ENCODE peak calls at places on chromosomes 4 and X, in nine cellular contexts. One of them, this sample, is unnamed.

GRCh38 chrX:111349098-111349497 is 62.9 kb downstream of the DCX start:
- DNase-seq in HL-60: no peak
- DNase-seq in breast epithelium: no peak
- DNase-seq in NB4: no peak
- DNase-seq in ascending aorta: no peak
- DNase-seq in brain microvascular endothelial cell: no peak
- DNase-seq in body of pancreas: no peak
- DNase-seq in sigmoid colon: no peak
- DNase-seq in heart left ventricle: no peak
- DNase-seq in this sample: no peak

GRCh38 chrX:63809158-63809557 is 24.1 kb upstream of the ARHGEF9 start:
- DNase-seq in HL-60: no peak
- DNase-seq in breast epithelium: no peak
- DNase-seq in NB4: no peak
- DNase-seq in ascending aorta: no peak
- DNase-seq in brain microvascular endothelial cell: no peak
- DNase-seq in body of pancreas: no peak
- DNase-seq in sigmoid colon: no peak
- DNase-seq in heart left ventricle: no peak
- DNase-seq in this sample: no peak

GRCh38 chr4:8032381-8032780 is 92.7 kb upstream of the AFAP1 start:
- DNase-seq in HL-60: no peak
- DNase-seq in breast epithelium: no peak
- DNase-seq in NB4: no peak
- DNase-seq in ascending aorta: no peak
- DNase-seq in brain microvascular endothelial cell: no peak
- DNase-seq in body of pancreas: no peak
- DNase-seq in sigmoid colon: no peak
- DNase-seq in heart left ventricle: no peak
- DNase-seq in this sample: no peak

GRCh38 chrX:134406230-134406794 is 53.7 kb upstream of the HPRT1 start:
- DNase-seq in HL-60: no peak
- DNase-seq in breast epithelium: no peak
- DNase-seq in NB4: peak; percentile 0
- DNase-seq in ascending aorta: no peak
- DNase-seq in brain microvascular endothelial cell: no peak
- DNase-seq in body of pancreas: no peak
- DNase-seq in sigmoid colon: no peak
- DNase-seq in heart left ventricle: no peak
- DNase-seq in this sample: no peak

GRCh38 chr4:7160439-7160838 is 31.9 kb upstream of the SORCS2 start:
- DNase-seq in HL-60: no peak
- DNase-seq in breast epithelium: peak; percentile 39
- DNase-seq in NB4: no peak
- DNase-seq in ascending aorta: no peak
- DNase-seq in brain microvascular endothelial cell: no peak
- DNase-seq in body of pancreas: peak; percentile 31
- DNase-seq in sigmoid colon: peak; percentile 55
- DNase-seq in heart left ventricle: peak; percentile 24
- DNase-seq in this sample: no peak

GRCh38 chr4:55993994-55994657 is 45.4 kb downstream of the CEP135 start:
- DNase-seq in HL-60: no peak
- DNase-seq in breast epithelium: no peak
- DNase-seq in NB4: no peak
- DNase-seq in ascending aorta: no peak
- DNase-seq in brain microvascular endothelial cell: no peak
- DNase-seq in body of pancreas: no peak
- DNase-seq in sigmoid colon: no peak
- DNase-seq in heart left ventricle: no peak
- DNase-seq in this sample: no peak

GRCh38 chr4:153270361-153270760 is 66.1 kb downstream of the TRIM2 start:
- DNase-seq in HL-60: no peak
- DNase-seq in breast epithelium: no peak
- DNase-seq in NB4: no peak
- DNase-seq in ascending aorta: no peak
- DNase-seq in brain microvascular endothelial cell: no peak
- DNase-seq in body of pancreas: no peak
- DNase-seq in sigmoid colon: no peak
- DNase-seq in heart left ventricle: no peak
- DNase-seq in this sample: no peak

GRCh38 chrX:111869639-111870034 is 6.3 kb upstream of the TRPC5OS start:
- DNase-seq in HL-60: peak; percentile 18
- DNase-seq in breast epithelium: no peak
- DNase-seq in NB4: peak; percentile 40
- DNase-seq in ascending aorta: no peak
- DNase-seq in brain microvascular endothelial cell: peak; percentile 27
- DNase-seq in body of pancreas: peak; percentile 22
- DNase-seq in sigmoid colon: no peak
- DNase-seq in heart left ventricle: no peak
- DNase-seq in this sample: no peak

GRCh38 chrX:125444659-125445058 is 125.0 kb downstream of the TEX13C start:
- DNase-seq in HL-60: no peak
- DNase-seq in breast epithelium: no peak
- DNase-seq in NB4: no peak
- DNase-seq in ascending aorta: no peak
- DNase-seq in brain microvascular endothelial cell: peak; percentile 0
- DNase-seq in body of pancreas: no peak
- DNase-seq in sigmoid colon: no peak
- DNase-seq in heart left ventricle: no peak
- DNase-seq in this sample: no peak

GRCh38 chr4:169062861-169063197 is 52.8 kb upstream of the CBR4 start:
- DNase-seq in HL-60: no peak
- DNase-seq in breast epithelium: no peak
- DNase-seq in NB4: no peak
- DNase-seq in ascending aorta: no peak
- DNase-seq in brain microvascular endothelial cell: no peak
- DNase-seq in body of pancreas: no peak
- DNase-seq in sigmoid colon: no peak
- DNase-seq in heart left ventricle: no peak
- DNase-seq in this sample: no peak

GRCh38 chr4:38774181-38774580 is 8.6 kb downstream of the TLR10 start:
- DNase-seq in HL-60: no peak
- DNase-seq in breast epithelium: no peak
- DNase-seq in NB4: no peak
- DNase-seq in ascending aorta: no peak
- DNase-seq in brain microvascular endothelial cell: no peak
- DNase-seq in body of pancreas: no peak
- DNase-seq in sigmoid colon: no peak
- DNase-seq in heart left ventricle: no peak
- DNase-seq in this sample: no peak

GRCh38 chr4:2862528-2862927 is 18.9 kb downstream of the ADD1 start:
- DNase-seq in HL-60: no peak
- DNase-seq in breast epithelium: no peak
- DNase-seq in NB4: no peak
- DNase-seq in ascending aorta: no peak
- DNase-seq in brain microvascular endothelial cell: peak; percentile 23
- DNase-seq in body of pancreas: no peak
- DNase-seq in sigmoid colon: no peak
- DNase-seq in heart left ventricle: no peak
- DNase-seq in this sample: peak; percentile 56

GRCh38 chrX:133045986-133046385 is 50.9 kb downstream of the USP26 start:
- DNase-seq in HL-60: no peak
- DNase-seq in breast epithelium: no peak
- DNase-seq in NB4: peak; percentile 9
- DNase-seq in ascending aorta: no peak
- DNase-seq in brain microvascular endothelial cell: peak; percentile 1
- DNase-seq in body of pancreas: no peak
- DNase-seq in sigmoid colon: no peak
- DNase-seq in heart left ventricle: no peak
- DNase-seq in this sample: no peak

GRCh38 chr4:112516401-112517066 is 554 bp upstream of the NEUROG2 start:
- DNase-seq in HL-60: no peak
- DNase-seq in breast epithelium: no peak
- DNase-seq in NB4: peak; percentile 66
- DNase-seq in ascending aorta: no peak
- DNase-seq in brain microvascular endothelial cell: no peak
- DNase-seq in body of pancreas: no peak
- DNase-seq in sigmoid colon: no peak
- DNase-seq in heart left ventricle: no peak
- DNase-seq in this sample: no peak

GRCh38 chr4:2714071-2714770 is 41.9 kb downstream of the TNIP2 start:
- DNase-seq in HL-60: no peak
- DNase-seq in breast epithelium: peak; percentile 52
- DNase-seq in NB4: no peak
- DNase-seq in ascending aorta: no peak
- DNase-seq in brain microvascular endothelial cell: peak; percentile 87
- DNase-seq in body of pancreas: peak; percentile 48
- DNase-seq in sigmoid colon: peak; percentile 69
- DNase-seq in heart left ventricle: no peak
- DNase-seq in this sample: peak; percentile 83

GRCh38 chr4:111838406-111838930 is 306.8 kb upstream of the FAM241A start:
- DNase-seq in HL-60: no peak
- DNase-seq in breast epithelium: no peak
- DNase-seq in NB4: no peak
- DNase-seq in ascending aorta: no peak
- DNase-seq in brain microvascular endothelial cell: no peak
- DNase-seq in body of pancreas: no peak
- DNase-seq in sigmoid colon: no peak
- DNase-seq in heart left ventricle: no peak
- DNase-seq in this sample: no peak

GRCh38 chr4:121219222-121219621 is 55.1 kb upstream of the TNIP3 start:
- DNase-seq in HL-60: no peak
- DNase-seq in breast epithelium: no peak
- DNase-seq in NB4: no peak
- DNase-seq in ascending aorta: no peak
- DNase-seq in brain microvascular endothelial cell: no peak
- DNase-seq in body of pancreas: no peak
- DNase-seq in sigmoid colon: no peak
- DNase-seq in heart left ventricle: no peak
- DNase-seq in this sample: peak; percentile 27
- H3K4me3 ChIP-seq in HL-60: no peak overlapping the region
- H3K4me3 ChIP-seq in breast epithelium: no peak overlapping the region
- H3K4me3 ChIP-seq in NB4: no peak overlapping the region
- H3K4me3 ChIP-seq in ascending aorta: no peak overlapping the region
- H3K4me3 ChIP-seq in brain microvascular endothelial cell: no peak overlapping the region
- H3K4me3 ChIP-seq in body of pancreas: no peak overlapping the region
- H3K4me3 ChIP-seq in sigmoid colon: no peak overlapping the region
- H3K4me3 ChIP-seq in heart left ventricle: no peak overlapping the region
- H3K4me3 ChIP-seq in this sample: no peak overlapping the region

GRCh38 chrX:70998402-70999027 is 67.6 kb upstream of the SLC7A3 start:
- DNase-seq in HL-60: peak; percentile 13
- DNase-seq in breast epithelium: no peak
- DNase-seq in NB4: peak; percentile 5
- DNase-seq in ascending aorta: no peak
- DNase-seq in brain microvascular endothelial cell: peak; percentile 16
- DNase-seq in body of pancreas: no peak
- DNase-seq in sigmoid colon: no peak
- DNase-seq in heart left ventricle: no peak
- DNase-seq in this sample: peak; percentile 2
- TF ChIP-seq CTCF in HL-60: no peak
- TF ChIP-seq CTCF in breast epithelium: no peak
- TF ChIP-seq CTCF in NB4: no peak
- TF ChIP-seq CTCF in ascending aorta: peak; percentile 10
- TF ChIP-seq CTCF in brain microvascular endothelial cell: peak; percentile 61
- TF ChIP-seq CTCF in body of pancreas: peak; percentile 22
- TF ChIP-seq CTCF in sigmoid colon: no peak
- TF ChIP-seq CTCF in heart left ventricle: no peak
- TF ChIP-seq CTCF in this sample: peak; percentile 23

GRCh38 chr4:23889368-23889767 is 479 bp downstream of the PPARGC1A start:
- DNase-seq in HL-60: no peak
- DNase-seq in breast epithelium: no peak
- DNase-seq in NB4: no peak
- DNase-seq in ascending aorta: no peak
- DNase-seq in brain microvascular endothelial cell: no peak
- DNase-seq in body of pancreas: no peak
- DNase-seq in sigmoid colon: no peak
- DNase-seq in heart left ventricle: no peak
- DNase-seq in this sample: no peak

GRCh38 chr4:23890369-23891063 is 669 bp upstream of the PPARGC1A start:
- DNase-seq in HL-60: no peak
- DNase-seq in breast epithelium: no peak
- DNase-seq in NB4: no peak
- DNase-seq in ascending aorta: no peak
- DNase-seq in brain microvascular endothelial cell: no peak
- DNase-seq in body of pancreas: no peak
- DNase-seq in sigmoid colon: no peak
- DNase-seq in heart left ventricle: no peak
- DNase-seq in this sample: no peak

GRCh38 chr4:23888421-23889319 is 1.2 kb downstream of the PPARGC1A start:
- DNase-seq in HL-60: no peak
- DNase-seq in breast epithelium: no peak
- DNase-seq in NB4: no peak
- DNase-seq in ascending aorta: no peak
- DNase-seq in brain microvascular endothelial cell: peak; percentile 17
- DNase-seq in body of pancreas: no peak
- DNase-seq in sigmoid colon: peak; percentile 64
- DNase-seq in heart left ventricle: no peak
- DNase-seq in this sample: peak; percentile 74

GRCh38 chr4:23891064-23891421 is 1.2 kb upstream of the PPARGC1A start:
- DNase-seq in HL-60: no peak
- DNase-seq in breast epithelium: no peak
- DNase-seq in NB4: no peak
- DNase-seq in ascending aorta: no peak
- DNase-seq in brain microvascular endothelial cell: no peak
- DNase-seq in body of pancreas: no peak
- DNase-seq in sigmoid colon: no peak
- DNase-seq in heart left ventricle: no peak
- DNase-seq in this sample: no peak

GRCh38 chr4:23889814-23890269 is at the start of gene PPARGC1A:
- DNase-seq in HL-60: no peak
- DNase-seq in breast epithelium: no peak
- DNase-seq in NB4: peak; percentile 26
- DNase-seq in ascending aorta: no peak
- DNase-seq in brain microvascular endothelial cell: no peak
- DNase-seq in body of pancreas: peak; percentile 47
- DNase-seq in sigmoid colon: peak; percentile 88
- DNase-seq in heart left ventricle: no peak
- DNase-seq in this sample: no peak
- H3K4me3 ChIP-seq in HL-60: no peak within 1 kb of the TSS
- H3K4me3 ChIP-seq in breast epithelium: peak within 1 kb of the TSS; percentile 42
- H3K4me3 ChIP-seq in NB4: no peak within 1 kb of the TSS
- H3K4me3 ChIP-seq in ascending aorta: peak within 1 kb of the TSS; percentile 53
- H3K4me3 ChIP-seq in brain microvascular endothelial cell: peak within 1 kb of the TSS; percentile 60
- H3K4me3 ChIP-seq in body of pancreas: peak within 1 kb of the TSS; percentile 3
- H3K4me3 ChIP-seq in sigmoid colon: peak within 1 kb of the TSS; percentile 52
- H3K4me3 ChIP-seq in heart left ventricle: peak within 1 kb of the TSS; percentile 57
- H3K4me3 ChIP-seq in this sample: peak within 1 kb of the TSS; percentile 68

DNA sequence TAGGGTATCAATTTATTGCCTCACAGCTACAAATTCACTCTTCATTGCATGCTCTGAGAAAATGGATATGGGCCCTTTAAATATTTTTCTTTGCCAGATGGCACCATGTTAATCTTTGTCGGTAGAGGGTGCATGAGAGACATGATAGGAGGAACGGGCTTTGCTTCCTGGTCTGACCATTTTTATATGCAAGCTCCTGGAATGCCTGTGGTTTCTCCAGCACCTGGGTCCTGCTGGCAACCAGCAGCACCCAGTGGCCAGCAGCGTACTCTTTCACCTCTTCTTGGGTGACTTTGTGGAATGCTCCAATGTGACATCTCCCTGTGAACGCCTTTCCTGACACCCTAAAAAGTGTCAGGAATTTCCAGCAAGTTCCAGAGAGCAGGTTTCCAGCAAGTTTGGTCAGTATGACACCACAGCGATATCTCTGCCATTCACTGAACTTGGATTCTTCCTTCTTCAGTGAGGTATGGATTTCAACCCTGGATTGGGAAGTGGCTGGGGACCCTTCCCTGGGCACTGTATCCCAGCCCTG is 140.3 kb upstream of the PGRMC2 start:
- DNase-seq in HL-60: peak; percentile 14
- DNase-seq in breast epithelium: no peak
- DNase-seq in NB4: peak; percentile 43
- DNase-seq in ascending aorta: no peak
- DNase-seq in brain microvascular endothelial cell: peak; percentile 55
- DNase-seq in body of pancreas: peak; percentile 74
- DNase-seq in sigmoid colon: no peak
- DNase-seq in heart left ventricle: no peak
- DNase-seq in this sample: peak; percentile 59
- TF ChIP-seq CTCF in HL-60: no peak
- TF ChIP-seq CTCF in breast epithelium: peak; percentile 38
- TF ChIP-seq CTCF in NB4: no peak
- TF ChIP-seq CTCF in ascending aorta: no peak
- TF ChIP-seq CTCF in brain microvascular endothelial cell: peak; percentile 55
- TF ChIP-seq CTCF in body of pancreas: peak; percentile 66
- TF ChIP-seq CTCF in sigmoid colon: no peak
- TF ChIP-seq CTCF in heart left ventricle: no peak
- TF ChIP-seq CTCF in this sample: peak; percentile 47